ENCODE peak calls at places on chromosomes 12 and 14, in eight cellular contexts. Q is PC-3; P is activated B cell treated with CpG ODN at 0.5 μM for 24 hours; B is memory B cell; T is central memory CD8-positive, alpha-beta T cell; X is stimulated activated naive CD8-positive, alpha-beta T cell treated with anti-CD3 and anti-CD28 coated beads, Interleukin-15, amount 100 ng/mL, for 72 hours; V is left cardiac atrium; G is activated T-cell treated with anti-CD3 and anti-CD28 coated beads, Interleukin-2, amount 50 U/mL, for 4 hours. K is an unnamed sample.

GRCh38 chr12:21566223-21566906 is 38.3 kb downstream of the GYS2 start:
- ATAC-seq in P (no peak), B (no peak), Q (no peak), X (no peak), V (no peak), T (no peak), G (no peak), K (no peak)

GRCh38 chr12:53441040-53441833 is at the start of gene PRR13:
- ATAC-seq in X (peak), V (peak), T (peak), B (peak), Q (peak), P (peak), G (peak), K (peak)

GRCh38 chr12:95343461-95344230 is 126.0 kb downstream of the VEZT start:
- ATAC-seq in V (no peak), B (no peak), G (no peak), T (no peak), Q (no peak), P (no peak), X (no peak), K (no peak)

GRCh38 chr12:100027671-100028070 is 42.9 kb upstream of the ANKS1B start:
- ATAC-seq in G (no peak), B (no peak), V (no peak), Q (no peak), P (no peak), X (no peak), T (no peak), K (no peak)

GRCh38 chr12:47222592-47222959 is 142.8 kb upstream of the AMIGO2 start:
- ATAC-seq in V (no peak), B (no peak), P (no peak), X (peak), G (no peak), T (no peak), Q (no peak), K (no peak)

GRCh38 chr14:60242420-60242819 is 6.6 kb upstream of the PPM1A start:
- ATAC-seq in V (no peak), G (no peak), T (no peak), B (peak), X (peak), Q (no peak), P (no peak), K (no peak)

GRCh38 chr12:32476446-32476845 is 77.1 kb downstream of the FGD4 start:
- ATAC-seq in V (no peak), T (no peak), G (no peak), P (no peak), B (no peak), Q (no peak), X (no peak), K (no peak)

GRCh38 chr12:62251609-62251958 is 8.6 kb upstream of the USP15 start:
- ATAC-seq in X (peak), P (no peak), T (no peak), B (no peak), G (no peak), Q (no peak), V (no peak), K (no peak)

GRCh38 chr14:77007339-77007974 is 21.1 kb downstream of the IRF2BPL start:
- ATAC-seq in V (peak), Q (no peak), X (no peak), B (no peak), T (no peak), P (no peak), G (no peak), K (no peak)

GRCh38 chr14:96072746-96073145 is 33.6 kb downstream of the C14orf132 start:
- ATAC-seq in T (no peak), B (no peak), G (no peak), P (no peak), V (no peak), X (no peak), Q (no peak), K (no peak)

GRCh38 chr14:58992935-58993334 is 195.5 kb upstream of the DAAM1 start:
- ATAC-seq in B (no peak), V (no peak), T (no peak), P (no peak), Q (no peak), G (no peak), X (no peak), K (no peak)

GRCh38 chr14:55800443-55800842 is 220.4 kb downstream of the KTN1 start:
- ATAC-seq in X (no peak), B (no peak), Q (no peak), P (no peak), G (no peak), T (no peak), V (no peak), K (no peak)

GRCh38 chr12:52327830-52328500 is 6.8 kb upstream of the KRT83 start:
- ATAC-seq in Q (peak), G (no peak), P (no peak), X (peak), B (no peak), T (no peak), V (peak), K (no peak)

K was measured in activated T-helper 17 cell treated with anti-CD3 and anti-CD28 coated beads, Interleukin-2, amount 50 U/mL, for 72 hours.